ENCODE peak calls at places on chromosomes 12 and 14, in four cellular contexts. C is A549, Z is fibroblast of mammary gland, X is lung. Y is an unnamed sample.

GRCh38 chr14:56594428-56594827 is 14.8 kb downstream of the TMEM260 start:
- DNase-seq in C (no peak), X (no peak), Z (no peak), Y (no peak)

GRCh38 chr14:103161054-103161397 is 37.8 kb downstream of the TNFAIP2 start:
- DNase-seq in C (no peak), X (no peak), Z (no peak), Y (no peak)

GRCh38 chr12:112665971-112666370 is 125.6 kb upstream of the RPH3A start:
- DNase-seq in Z (no peak), C (no peak), X (no peak), Y (no peak)

GRCh38 chr12:76413121-76413520 is 64.9 kb upstream of the BBS10 start:
- DNase-seq in C (no peak), X (no peak), Z (no peak), Y (no peak)

GRCh38 chr12:66901136-66901932 is 222.5 kb upstream of the GRIP1 start:
- DNase-seq in Z (no peak), C (no peak), X (no peak), Y (peak)

GRCh38 chr14:103721334-103722120 is 5.9 kb downstream of the ZFYVE21 start:
- DNase-seq in C (peak), X (no peak), Z (peak), Y (no peak)

GRCh38 chr12:8667280-8667679 is 4.7 kb upstream of the MFAP5 start:
- DNase-seq in X (no peak), Z (no peak), C (no peak), Y (no peak)

GRCh38 chr12:119781804-119782203 is 95.3 kb downstream of the CIT start:
- DNase-seq in X (no peak), C (no peak), Z (no peak), Y (peak)

GRCh38 chr14:61703342-61704129 is 8.2 kb downstream of the HIF1A start:
- DNase-seq in X (no peak), Z (no peak), C (no peak), Y (no peak)

DNA sequence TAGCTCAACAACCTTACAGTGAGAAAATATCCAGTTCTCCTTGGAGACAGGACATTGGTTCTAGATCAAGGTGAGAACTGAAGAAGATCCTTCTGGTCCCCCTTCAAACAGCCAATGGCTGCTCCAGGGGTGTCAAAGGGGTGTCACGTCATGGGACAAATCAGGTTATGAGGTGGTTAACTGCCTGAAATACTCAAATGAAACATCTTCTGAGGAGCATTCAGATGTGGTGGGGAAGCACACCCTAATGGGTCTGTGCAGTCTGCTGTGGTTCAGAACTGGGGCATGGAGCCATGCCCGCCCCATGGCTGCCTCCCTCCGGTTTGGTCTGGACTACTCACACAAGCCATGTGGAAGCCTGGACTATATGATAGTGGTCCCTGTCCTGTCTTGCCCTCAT is 52.4 kb upstream of the PARP11 start:
- DNase-seq in X (no peak), C (no peak), Z (no peak), Y (no peak)
- TF ChIP-seq CTCF in X (no peak), C (no peak), Z (no peak), Y (no peak)

DNA sequence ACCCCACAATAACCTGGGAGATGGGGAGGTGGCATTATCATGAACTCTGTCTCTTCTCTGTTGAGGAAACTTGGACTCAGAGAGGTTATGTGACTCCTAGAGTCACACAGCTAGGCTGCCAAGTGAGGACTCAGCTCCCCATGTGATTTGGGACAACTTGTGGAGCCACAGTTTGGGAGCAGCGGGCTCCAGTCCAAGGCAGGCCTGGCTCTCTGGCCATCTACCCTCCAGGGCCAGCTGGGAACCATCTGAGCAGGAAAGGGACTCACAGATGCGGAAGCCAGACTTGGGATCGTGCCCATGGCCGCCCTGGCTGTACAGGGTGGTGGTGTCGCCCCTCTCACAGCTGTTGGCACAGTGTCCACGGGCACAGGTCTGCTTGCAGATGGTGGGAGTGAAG is 59.1 kb downstream of the ISCA2 start:
- DNase-seq in Z (peak), X (peak), C (no peak), Y (no peak)
- TF ChIP-seq CTCF in Z (no peak), X (no peak), C (no peak), Y (no peak)

DNA sequence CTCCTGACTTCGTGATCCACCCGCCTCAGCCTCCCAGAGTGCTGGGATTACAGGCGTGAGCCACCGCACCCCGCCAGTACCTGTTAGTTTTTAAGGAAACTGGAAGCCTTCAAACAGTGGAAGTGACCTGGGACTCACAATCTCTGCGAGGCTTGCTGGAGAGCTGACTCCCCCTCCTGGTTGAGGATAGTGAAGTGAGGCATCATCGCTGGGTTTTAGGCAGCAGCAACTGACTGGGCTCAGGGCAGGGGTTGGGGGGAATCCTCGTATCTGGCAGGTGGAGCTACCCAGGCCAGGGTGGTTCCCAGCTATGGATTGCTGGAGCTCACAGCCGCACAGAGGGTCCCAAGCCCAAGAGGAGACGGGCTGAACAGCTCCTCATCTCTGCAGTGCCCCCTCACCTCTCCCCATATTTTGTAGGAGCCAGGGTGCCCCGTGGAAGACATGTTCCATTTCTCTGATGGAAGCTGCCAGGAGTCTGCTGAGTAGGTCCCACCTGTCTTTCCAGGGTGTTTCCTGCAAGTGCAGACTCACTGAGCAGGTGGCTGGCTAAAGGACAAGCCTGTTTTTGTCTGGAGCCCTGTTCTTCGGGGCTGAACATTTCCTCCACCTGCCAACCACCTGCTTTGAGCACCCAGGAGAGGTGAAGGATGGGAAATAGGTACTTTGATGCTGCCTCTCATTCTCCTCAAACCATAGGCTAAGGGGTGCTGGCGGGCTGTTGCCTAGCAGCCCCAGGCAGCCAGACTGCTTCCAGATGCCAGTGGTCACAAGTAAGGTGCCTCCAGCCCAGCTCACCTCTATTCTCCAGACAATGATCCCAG is 3.1 kb downstream of the AVIL start:
- DNase-seq in Z (no peak), C (no peak), X (no peak), Y (no peak)
- TF ChIP-seq CTCF in Z (peak), C (no peak), X (no peak), Y (no peak)

GRCh38 chr14:32230181-32230580 is 27.1 kb upstream of the RNU6-8 start:
- DNase-seq in C (peak), Z (peak), X (no peak), Y (no peak)
- TF ChIP-seq CTCF in C (peak), Z (no peak), X (no peak), Y (peak)

GRCh38 chr14:32078030-32078793 is 1.1 kb downstream of the ARHGAP5 start:
- DNase-seq in X (peak), C (peak), Z (peak), Y (peak)

GRCh38 chr14:32075636-32076277 is 1.3 kb upstream of the ARHGAP5 start:
- DNase-seq in Z (peak), C (peak), X (no peak), Y (peak)

GRCh38 chr14:32078794-32079663 is 1.9 kb downstream of the ARHGAP5 start:
- DNase-seq in Z (peak), X (no peak), C (no peak), Y (no peak)

GRCh38 chr14:32076278-32077080 is 625 bp upstream of the ARHGAP5 start:
- DNase-seq in X (peak), Z (peak), C (peak), Y (peak)

GRCh38 chr14:32077081-32078029 is at the start of gene ARHGAP5:
- DNase-seq in X (peak), C (no peak), Z (peak), Y (peak)
- TF ChIP-seq CTCF in X (no peak), C (no peak), Z (no peak), Y (no peak)

GRCh38 chr14:51400142-51400541 is 160.1 kb downstream of the TMX1 start:
- DNase-seq in X (no peak), Z (peak), C (no peak), Y (no peak)

GRCh38 chr14:51401272-51401671 is 161.2 kb downstream of the TMX1 start:
- DNase-seq in C (no peak), Z (peak), X (no peak), Y (no peak)

GRCh38 chr14:51396222-51396815 is 156.3 kb downstream of the TMX1 start:
- DNase-seq in X (no peak), Z (peak), C (peak), Y (no peak)

GRCh38 chr14:51401756-51402155 is 161.7 kb downstream of the TMX1 start:
- DNase-seq in X (no peak), Z (peak), C (no peak), Y (no peak)

GRCh38 chr14:51398898-51399297 is 158.9 kb downstream of the TMX1 start:
- DNase-seq in C (peak), X (no peak), Z (peak), Y (no peak)
- TF ChIP-seq CTCF in C (no peak), X (no peak), Z (peak), Y (no peak)

GRCh38 chr14:53767566-53767965 is 189.1 kb downstream of the BMP4 start:
- DNase-seq in C (no peak), Z (no peak), X (no peak), Y (no peak)
- TF ChIP-seq CTCF in C (no peak), Z (no peak), X (no peak), Y (no peak)

Y was measured in GM10248.